ENCODE peak calls at places on chromosomes 1 and 21, in five cellular contexts. R is T47D, I is skeletal muscle cell, O is astrocyte of the spinal cord, P is left ventricle myocardium inferior. B is an unnamed sample.

GRCh38 chr21:46139686-46140085 is 15.7 kb downstream of the FTCD start:
- DNase-seq in I (no peak), O (no peak), R (no peak), P (no peak), B (no peak)

GRCh38 chr1:80059940-80060339 is 1053.4 kb upstream of the ADGRL4 start:
- DNase-seq in R (no peak), P (no peak), O (no peak), I (no peak), B (no peak)

GRCh38 chr21:27818847-27819246 is 852.0 kb upstream of the ADAMTS5 start:
- DNase-seq in O (no peak), R (no peak), P (no peak), I (no peak), B (no peak)

GRCh38 chr1:200670215-200671118 is 760 bp upstream of the DDX59 start:
- DNase-seq in O (peak), I (peak), R (peak), P (no peak), B (peak)

GRCh38 chr1:71521655-71522264 is 440.9 kb upstream of the ZRANB2 start:
- DNase-seq in I (peak), R (peak), P (no peak), O (peak), B (peak)

GRCh38 chr1:219710529-219711194 is 97.8 kb upstream of the ZC3H11B start:
- DNase-seq in P (no peak), R (no peak), O (peak), I (peak), B (no peak)

GRCh38 chr1:239811211-239811902 is 280.3 kb upstream of the FMN2 start:
- DNase-seq in I (no peak), R (no peak), P (no peak), O (peak), B (no peak)

GRCh38 chr1:228094432-228095016 is 8.6 kb downstream of the C1orf35 start:
- DNase-seq in O (no peak), P (no peak), I (no peak), R (peak), B (no peak)

GRCh38 chr1:13784971-13785370 is 85.0 kb downstream of the PRDM2 start:
- DNase-seq in P (no peak), I (no peak), O (no peak), R (no peak), B (no peak)

GRCh38 chr1:46647611-46648010 is 20.6 kb downstream of the ATPAF1 start:
- DNase-seq in I (no peak), O (no peak), P (no peak), R (no peak), B (no peak)

B was measured in G401.